ENCODE peak calls at places on chromosomes 3 and 15, in seven cellular contexts. One of them, this sample, is unnamed.
A peak's percentile ranks its signal among the peaks of the same experiment; 100 is the strongest.

GRCh38 chr3:60839242-60839641 is 412.0 kb downstream of the FHIT start:
- DNase-seq in psoas muscle: no peak
- DNase-seq in activated B cell treated with CpG ODN at 0.5 μM for 24 hours: no peak
- DNase-seq in nephron progenitor cell: no peak
- DNase-seq in choroid plexus epithelial cell: peak; percentile 4
- DNase-seq in H1: no peak
- DNase-seq in SK-N-SH: peak; percentile 26
- DNase-seq in this sample: no peak

GRCh38 chr3:128598884-128599664 is 51.5 kb downstream of the RPN1 start:
- DNase-seq in psoas muscle: no peak
- DNase-seq in activated B cell treated with CpG ODN at 0.5 μM for 24 hours: no peak
- DNase-seq in nephron progenitor cell: no peak
- DNase-seq in choroid plexus epithelial cell: no peak
- DNase-seq in H1: no peak
- DNase-seq in SK-N-SH: no peak
- DNase-seq in this sample: no peak

GRCh38 chr3:177860236-177860635 is 663.0 kb upstream of the TBL1XR1 start:
- DNase-seq in psoas muscle: no peak
- DNase-seq in activated B cell treated with CpG ODN at 0.5 μM for 24 hours: no peak
- DNase-seq in nephron progenitor cell: no peak
- DNase-seq in choroid plexus epithelial cell: no peak
- DNase-seq in H1: no peak
- DNase-seq in SK-N-SH: no peak
- DNase-seq in this sample: no peak

GRCh38 chr15:25175033-25175788 is 220.4 kb downstream of the SNRPN start:
- DNase-seq in psoas muscle: peak; percentile 48
- DNase-seq in activated B cell treated with CpG ODN at 0.5 μM for 24 hours: peak; percentile 3
- DNase-seq in nephron progenitor cell: no peak
- DNase-seq in choroid plexus epithelial cell: no peak
- DNase-seq in H1: no peak
- DNase-seq in SK-N-SH: peak; percentile 2
- DNase-seq in this sample: peak; percentile 29

GRCh38 chr3:37627951-37628620 is 233.6 kb upstream of the CTDSPL start:
- DNase-seq in psoas muscle: no peak
- DNase-seq in activated B cell treated with CpG ODN at 0.5 μM for 24 hours: no peak
- DNase-seq in nephron progenitor cell: no peak
- DNase-seq in choroid plexus epithelial cell: no peak
- DNase-seq in H1: no peak
- DNase-seq in SK-N-SH: no peak
- DNase-seq in this sample: no peak

GRCh38 chr3:175121225-175121624 is 262.1 kb downstream of the NAALADL2 start:
- DNase-seq in psoas muscle: no peak
- DNase-seq in activated B cell treated with CpG ODN at 0.5 μM for 24 hours: no peak
- DNase-seq in nephron progenitor cell: no peak
- DNase-seq in choroid plexus epithelial cell: no peak
- DNase-seq in H1: peak; percentile 63
- DNase-seq in SK-N-SH: no peak
- DNase-seq in this sample: no peak

GRCh38 chr15:85753791-85754452 is 40.8 kb downstream of the KLHL25 start:
- DNase-seq in psoas muscle: no peak
- DNase-seq in activated B cell treated with CpG ODN at 0.5 μM for 24 hours: no peak
- DNase-seq in nephron progenitor cell: no peak
- DNase-seq in choroid plexus epithelial cell: no peak
- DNase-seq in H1: no peak
- DNase-seq in SK-N-SH: no peak
- DNase-seq in this sample: no peak

GRCh38 chr15:39438795-39439577 is 141.9 kb upstream of the THBS1 start:
- DNase-seq in psoas muscle: no peak
- DNase-seq in activated B cell treated with CpG ODN at 0.5 μM for 24 hours: no peak
- DNase-seq in nephron progenitor cell: no peak
- DNase-seq in choroid plexus epithelial cell: no peak
- DNase-seq in H1: no peak
- DNase-seq in SK-N-SH: no peak
- DNase-seq in this sample: no peak

GRCh38 chr3:14147063-14147435 is 22.2 kb downstream of the TMEM43 start:
- DNase-seq in psoas muscle: no peak
- DNase-seq in activated B cell treated with CpG ODN at 0.5 μM for 24 hours: no peak
- DNase-seq in nephron progenitor cell: no peak
- DNase-seq in choroid plexus epithelial cell: no peak
- DNase-seq in H1: no peak
- DNase-seq in SK-N-SH: no peak
- DNase-seq in this sample: peak; percentile 25

DNA sequence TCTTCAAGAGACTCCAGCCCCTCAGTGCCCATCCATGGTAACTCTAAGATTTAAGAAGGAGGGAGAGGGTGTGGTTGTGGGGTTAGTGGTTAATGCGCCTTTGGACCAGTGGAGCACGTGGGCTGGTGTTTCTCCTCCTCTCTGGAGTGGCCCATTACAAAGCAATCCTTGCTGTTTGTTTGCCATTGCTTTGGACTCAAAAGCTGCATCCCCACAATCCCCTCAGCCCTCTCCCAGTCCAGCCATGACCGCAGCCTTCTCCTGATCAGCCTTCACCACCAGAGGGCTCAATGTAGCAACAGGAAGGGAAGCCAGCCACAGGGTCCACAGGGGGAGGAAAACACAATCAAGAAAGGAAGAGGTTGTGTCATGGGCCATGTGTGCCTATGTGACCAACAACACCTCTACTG is 38.4 kb upstream of the FAM174B start:
- DNase-seq in psoas muscle: no peak
- DNase-seq in activated B cell treated with CpG ODN at 0.5 μM for 24 hours: no peak
- DNase-seq in nephron progenitor cell: peak; percentile 37
- DNase-seq in choroid plexus epithelial cell: peak; percentile 50
- DNase-seq in H1: peak; percentile 80
- DNase-seq in SK-N-SH: peak; percentile 55
- DNase-seq in this sample: no peak
- TF ChIP-seq CTCF in psoas muscle: no peak
- TF ChIP-seq CTCF in activated B cell treated with CpG ODN at 0.5 μM for 24 hours: no peak
- TF ChIP-seq CTCF in nephron progenitor cell: no peak
- TF ChIP-seq CTCF in choroid plexus epithelial cell: peak; percentile 75
- TF ChIP-seq CTCF in H1: peak; percentile 86
- TF ChIP-seq CTCF in SK-N-SH: peak; percentile 46
- TF ChIP-seq CTCF in this sample: no peak

DNA sequence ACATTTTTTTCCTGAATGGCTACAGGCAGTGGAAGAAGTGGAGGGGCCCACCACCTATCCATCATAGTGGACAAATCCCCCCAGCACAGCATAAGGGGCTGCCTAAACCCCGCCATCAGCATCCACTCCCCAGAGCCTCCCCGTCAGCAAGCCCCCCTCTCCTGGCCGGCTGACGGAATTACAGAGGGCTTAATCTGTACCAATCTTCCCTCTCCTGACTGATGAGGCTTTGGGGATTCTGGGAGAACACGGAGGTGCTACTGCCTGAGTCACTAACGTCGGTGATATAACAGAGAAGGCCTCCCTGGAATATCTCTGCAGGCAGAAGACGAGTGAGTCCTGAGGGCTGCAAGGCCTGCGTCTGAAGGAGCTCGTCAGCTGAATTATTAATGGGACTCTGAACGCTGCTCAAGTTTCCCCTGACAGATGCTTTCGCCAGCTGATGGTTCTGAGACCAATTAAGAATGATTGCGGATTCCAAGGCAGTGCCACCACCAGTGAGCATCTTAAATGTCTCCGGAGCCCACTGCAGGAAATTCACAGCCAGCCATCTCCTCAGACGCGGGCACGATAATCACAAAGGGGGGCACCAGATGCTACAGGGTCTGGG is 147.7 kb downstream of the XXYLT1 start:
- DNase-seq in psoas muscle: no peak
- DNase-seq in activated B cell treated with CpG ODN at 0.5 μM for 24 hours: no peak
- DNase-seq in nephron progenitor cell: peak; percentile 26
- DNase-seq in choroid plexus epithelial cell: no peak
- DNase-seq in H1: no peak
- DNase-seq in SK-N-SH: peak; percentile 70
- DNase-seq in this sample: no peak
- TF ChIP-seq CTCF in psoas muscle: no peak
- TF ChIP-seq CTCF in activated B cell treated with CpG ODN at 0.5 μM for 24 hours: no peak
- TF ChIP-seq CTCF in nephron progenitor cell: peak; percentile 33
- TF ChIP-seq CTCF in choroid plexus epithelial cell: peak; percentile 50
- TF ChIP-seq CTCF in H1: peak; percentile 53
- TF ChIP-seq CTCF in SK-N-SH: no peak
- TF ChIP-seq CTCF in this sample: no peak

DNA sequence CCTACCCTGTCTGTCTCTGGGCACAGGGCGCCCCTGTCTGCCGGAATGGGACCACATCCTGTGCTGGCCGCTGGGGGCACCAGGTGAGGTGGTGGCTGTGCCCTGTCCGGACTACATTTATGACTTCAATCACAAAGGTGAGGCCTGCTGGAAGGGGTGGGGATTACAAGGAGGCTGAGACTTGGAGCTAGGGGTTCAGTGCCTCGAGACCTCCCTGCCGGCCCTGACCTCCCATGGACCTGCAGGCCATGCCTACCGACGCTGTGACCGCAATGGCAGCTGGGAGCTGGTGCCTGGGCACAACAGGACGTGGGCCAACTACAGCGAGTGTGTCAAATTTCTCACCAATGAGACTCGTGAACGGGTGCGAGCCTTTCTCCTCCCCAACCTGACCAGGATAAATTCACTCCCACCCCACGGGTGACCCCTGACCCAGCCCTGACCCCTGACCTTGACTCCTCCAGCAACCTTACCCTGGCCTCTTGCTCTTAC is 20.4 kb downstream of the PTH1R start:
- DNase-seq in psoas muscle: peak; percentile 52
- DNase-seq in activated B cell treated with CpG ODN at 0.5 μM for 24 hours: no peak
- DNase-seq in nephron progenitor cell: peak; percentile 48
- DNase-seq in choroid plexus epithelial cell: no peak
- DNase-seq in H1: no peak
- DNase-seq in SK-N-SH: no peak
- DNase-seq in this sample: no peak
- TF ChIP-seq CTCF in psoas muscle: no peak
- TF ChIP-seq CTCF in activated B cell treated with CpG ODN at 0.5 μM for 24 hours: no peak
- TF ChIP-seq CTCF in nephron progenitor cell: no peak
- TF ChIP-seq CTCF in choroid plexus epithelial cell: no peak
- TF ChIP-seq CTCF in H1: peak; percentile 66
- TF ChIP-seq CTCF in SK-N-SH: no peak
- TF ChIP-seq CTCF in this sample: no peak

GRCh38 chr3:107627962-107628542 is 105.3 kb downstream of the BBX start:
- DNase-seq in psoas muscle: no peak
- DNase-seq in activated B cell treated with CpG ODN at 0.5 μM for 24 hours: no peak
- DNase-seq in nephron progenitor cell: no peak
- DNase-seq in choroid plexus epithelial cell: peak; percentile 14
- DNase-seq in H1: no peak
- DNase-seq in SK-N-SH: no peak
- DNase-seq in this sample: no peak
- TF ChIP-seq CTCF in psoas muscle: no peak
- TF ChIP-seq CTCF in activated B cell treated with CpG ODN at 0.5 μM for 24 hours: no peak
- TF ChIP-seq CTCF in nephron progenitor cell: no peak
- TF ChIP-seq CTCF in choroid plexus epithelial cell: peak; percentile 25
- TF ChIP-seq CTCF in H1: no peak
- TF ChIP-seq CTCF in SK-N-SH: peak; percentile 55
- TF ChIP-seq CTCF in this sample: no peak

DNA sequence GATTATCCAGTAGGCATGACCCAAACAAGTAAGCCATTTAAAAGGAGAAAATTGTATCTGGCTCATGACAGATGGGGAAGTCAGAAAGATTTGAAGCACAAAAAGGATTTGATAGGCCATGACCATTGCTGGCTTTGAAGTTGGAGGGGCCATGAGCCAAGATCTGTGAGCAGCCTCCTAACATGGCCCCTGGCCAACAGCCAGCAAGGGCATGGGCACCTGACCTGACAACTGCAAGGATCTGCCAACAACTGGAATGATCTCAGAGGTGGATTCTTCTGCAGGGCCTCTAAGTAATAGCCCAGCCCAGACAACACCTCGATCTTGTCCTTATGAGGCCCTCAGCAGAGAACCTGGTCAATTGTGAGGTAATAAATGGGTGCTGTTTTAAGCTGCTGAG is 93.0 kb downstream of the ARNT2 start:
- DNase-seq in psoas muscle: no peak
- DNase-seq in activated B cell treated with CpG ODN at 0.5 μM for 24 hours: no peak
- DNase-seq in nephron progenitor cell: no peak
- DNase-seq in choroid plexus epithelial cell: no peak
- DNase-seq in H1: peak; percentile 4
- DNase-seq in SK-N-SH: no peak
- DNase-seq in this sample: no peak
- TF ChIP-seq CTCF in psoas muscle: no peak
- TF ChIP-seq CTCF in activated B cell treated with CpG ODN at 0.5 μM for 24 hours: no peak
- TF ChIP-seq CTCF in nephron progenitor cell: no peak
- TF ChIP-seq CTCF in choroid plexus epithelial cell: no peak
- TF ChIP-seq CTCF in H1: no peak
- TF ChIP-seq CTCF in SK-N-SH: no peak
- TF ChIP-seq CTCF in this sample: no peak

GRCh38 chr3:86695752-86696151 is 295.2 kb downstream of the VGLL3 start:
- DNase-seq in psoas muscle: no peak
- DNase-seq in activated B cell treated with CpG ODN at 0.5 μM for 24 hours: no peak
- DNase-seq in nephron progenitor cell: no peak
- DNase-seq in choroid plexus epithelial cell: no peak
- DNase-seq in H1: peak; percentile 49
- DNase-seq in SK-N-SH: no peak
- DNase-seq in this sample: no peak
- TF ChIP-seq CTCF in psoas muscle: no peak
- TF ChIP-seq CTCF in activated B cell treated with CpG ODN at 0.5 μM for 24 hours: no peak
- TF ChIP-seq CTCF in nephron progenitor cell: no peak
- TF ChIP-seq CTCF in choroid plexus epithelial cell: no peak
- TF ChIP-seq CTCF in H1: peak; percentile 24
- TF ChIP-seq CTCF in SK-N-SH: no peak
- TF ChIP-seq CTCF in this sample: no peak

DNA sequence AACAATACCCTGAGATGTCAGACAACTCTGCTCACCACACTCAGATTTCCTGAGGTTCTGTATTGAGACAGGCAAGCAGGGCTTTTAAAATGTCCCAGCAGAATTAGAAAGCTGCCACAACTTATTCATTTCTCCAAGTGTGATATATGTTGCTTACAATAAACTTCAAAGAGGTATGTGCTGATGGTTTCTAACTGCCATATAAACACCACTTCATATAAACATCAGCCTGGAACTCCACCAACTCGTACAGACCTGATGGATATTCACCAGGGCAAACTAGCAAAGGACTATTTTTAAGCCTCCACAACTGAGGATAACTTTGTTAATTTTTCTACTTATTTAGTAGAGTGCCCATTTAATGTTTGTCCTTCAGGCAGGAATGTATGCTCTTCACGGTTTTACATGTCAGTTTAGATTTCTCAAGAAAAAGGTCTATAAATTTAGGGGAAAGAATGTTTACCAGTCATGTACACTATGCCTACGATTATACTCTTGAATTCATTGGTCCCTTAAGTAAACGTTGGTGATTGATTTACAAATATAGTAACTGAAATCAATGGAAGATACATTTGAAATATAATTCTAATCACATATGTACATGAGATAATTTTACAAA is 109.6 kb upstream of the ABI3BP start:
- DNase-seq in psoas muscle: no peak
- DNase-seq in activated B cell treated with CpG ODN at 0.5 μM for 24 hours: no peak
- DNase-seq in nephron progenitor cell: no peak
- DNase-seq in choroid plexus epithelial cell: no peak
- DNase-seq in H1: no peak
- DNase-seq in SK-N-SH: no peak
- DNase-seq in this sample: no peak
- TF ChIP-seq CTCF in psoas muscle: no peak
- TF ChIP-seq CTCF in activated B cell treated with CpG ODN at 0.5 μM for 24 hours: no peak
- TF ChIP-seq CTCF in nephron progenitor cell: no peak
- TF ChIP-seq CTCF in choroid plexus epithelial cell: no peak
- TF ChIP-seq CTCF in H1: no peak
- TF ChIP-seq CTCF in SK-N-SH: no peak
- TF ChIP-seq CTCF in this sample: no peak